ENCODE peak calls at places on chromosomes 5 and 9, in eight cellular contexts. W is heart left ventricle, I is upper lobe of left lung, Z is IMR-90, M is endothelial cell of umbilical vein, D is A549, Y is suprapubic skin, J is H1. P is an unnamed sample.

GRCh38 chr9:130461218-130461630 is 16.5 kb downstream of the ASS1 start:
- DNase-seq in D (peak; percentile 59), M (peak; percentile 28), I (peak; percentile 88), J (peak; percentile 96), W (peak; percentile 81), Z (peak; percentile 12), Y (no peak), P (peak; percentile 92)

GRCh38 chr5:55232985-55233928 is at the start of gene CCNO:
- DNase-seq in J (peak; percentile 87), M (peak; percentile 83), Y (peak; percentile 70), W (peak; percentile 78), D (peak; percentile 80), I (peak; percentile 91), Z (peak; percentile 66), P (no peak)

GRCh38 chr5:154236-154635 is 37.1 kb upstream of the LRRC14B start:
- DNase-seq in M (peak; percentile 38), D (no peak), I (no peak), Y (no peak), W (no peak), J (peak; percentile 41), Z (no peak), P (no peak)

GRCh38 chr9:1956958-1957357 is 58.2 kb upstream of the SMARCA2 start:
- DNase-seq in W (no peak), M (no peak), Y (no peak), I (no peak), Z (no peak), D (no peak), J (no peak), P (no peak)

GRCh38 chr9:133277467-133277866 is 2.5 kb upstream of the ABO start:
- DNase-seq in D (no peak), M (no peak), W (no peak), Y (no peak), J (no peak), Z (no peak), I (peak; percentile 25), P (no peak)

GRCh38 chr5:40401965-40402364 is 277.8 kb upstream of the PTGER4 start:
- DNase-seq in J (no peak), Z (peak; percentile 30), D (no peak), Y (no peak), I (no peak), M (no peak), W (no peak), P (no peak)

GRCh38 chr5:145568581-145568980 is 266.6 kb downstream of the PRELID2 start:
- DNase-seq in J (no peak), W (no peak), Y (no peak), Z (peak; percentile 66), I (no peak), D (no peak), M (peak; percentile 25), P (no peak)

GRCh38 chr9:99725852-99726251 is 95.8 kb upstream of the NR4A3 start:
- DNase-seq in Z (no peak), D (no peak), Y (no peak), J (no peak), M (no peak), W (no peak), I (no peak), P (no peak)

GRCh38 chr9:128554155-128554862 is 1.9 kb downstream of the SPTAN1 start:
- DNase-seq in W (no peak), Y (peak; percentile 80), Z (peak; percentile 93), D (peak; percentile 72), I (no peak), M (peak; percentile 64), J (peak; percentile 51), P (peak; percentile 88)

GRCh38 chr5:113683211-113683610 is 169.7 kb downstream of the YTHDC2 start:
- DNase-seq in D (no peak), I (no peak), W (no peak), Z (no peak), Y (no peak), M (no peak), J (no peak), P (no peak)
- TF ChIP-seq CTCF in D (no peak), I (no peak), W (no peak), Z (no peak), Y (no peak), M (no peak), J (no peak), P (no peak)

GRCh38 chr5:126525630-126526245 is 69.3 kb downstream of the ALDH7A1 start:
- DNase-seq in Y (peak; percentile 86), Z (peak; percentile 31), W (peak; percentile 77), I (no peak), D (no peak), J (peak; percentile 47), M (peak; percentile 21), P (peak; percentile 92)
- TF ChIP-seq POLR2A in Y (no peak), Z (no peak), W (no peak), I (no peak), D (no peak), J (no peak), M (no peak), P (no peak)

GRCh38 chr9:127132921-127133647 is 10.6 kb upstream of the ANGPTL2 start:
- DNase-seq in J (peak; percentile 63), W (no peak), M (no peak), I (peak; percentile 68), Y (no peak), D (no peak), Z (peak; percentile 75), P (peak; percentile 85)
- TF ChIP-seq CTCF in J (no peak), W (no peak), M (no peak), I (no peak), Y (no peak), D (no peak), Z (no peak), P (no peak)

DNA sequence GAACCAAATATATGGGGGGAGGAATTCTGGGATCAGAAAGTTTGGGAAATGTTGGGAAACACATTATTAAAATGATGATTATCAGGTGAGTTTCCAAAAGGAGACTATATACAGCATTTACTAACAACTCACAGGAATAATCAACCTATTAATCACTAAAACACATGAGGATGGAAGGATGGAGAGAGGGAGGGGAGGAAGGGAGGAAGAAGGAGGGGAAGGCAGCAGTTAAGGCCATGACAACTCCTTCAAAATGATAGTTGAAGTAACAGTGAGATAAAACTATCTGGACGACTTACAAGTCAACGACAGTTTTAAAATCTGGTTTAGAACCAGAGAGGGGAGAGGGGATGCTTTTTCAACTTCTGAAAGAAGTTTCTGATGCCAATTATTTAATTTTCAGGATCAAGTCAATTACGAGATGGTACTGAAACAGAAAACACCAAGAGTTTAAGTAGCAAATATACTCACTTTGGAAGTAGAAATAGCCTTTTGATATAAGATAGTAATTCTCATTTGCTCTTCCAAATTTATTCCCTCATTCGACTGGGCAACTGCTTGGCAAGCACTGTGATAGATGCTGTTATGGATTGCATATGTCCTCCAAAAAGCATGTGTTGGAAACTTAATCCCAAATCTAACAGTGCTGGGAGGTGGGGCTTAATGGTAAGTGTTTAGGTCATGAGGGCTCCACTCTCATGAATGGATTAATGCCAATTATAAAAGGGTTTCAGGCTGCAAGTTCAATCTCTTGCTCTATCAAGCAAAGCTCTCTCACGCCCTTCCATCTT is 30.4 kb downstream of the FBXW11 start:
- DNase-seq in D (no peak), M (no peak), W (no peak), Z (no peak), I (no peak), J (no peak), Y (no peak), P (no peak)
- TF ChIP-seq POLR2A in D (no peak), M (no peak), W (no peak), Z (no peak), I (no peak), J (no peak), Y (no peak), P (no peak)

GRCh38 chr9:111615928-111616327 is 15.2 kb upstream of the DNAJC25 start:
- DNase-seq in D (no peak), I (no peak), W (no peak), J (no peak), M (no peak), Z (no peak), Y (no peak), P (no peak)

GRCh38 chr9:111610149-111610548 is 10.7 kb upstream of the PTGR1 start:
- DNase-seq in J (no peak), W (no peak), D (no peak), M (no peak), Z (no peak), Y (no peak), I (no peak), P (no peak)

GRCh38 chr9:111610851-111611250 is 11.4 kb upstream of the PTGR1 start:
- DNase-seq in Z (no peak), I (no peak), J (no peak), Y (no peak), W (no peak), D (no peak), M (no peak), P (no peak)

DNA sequence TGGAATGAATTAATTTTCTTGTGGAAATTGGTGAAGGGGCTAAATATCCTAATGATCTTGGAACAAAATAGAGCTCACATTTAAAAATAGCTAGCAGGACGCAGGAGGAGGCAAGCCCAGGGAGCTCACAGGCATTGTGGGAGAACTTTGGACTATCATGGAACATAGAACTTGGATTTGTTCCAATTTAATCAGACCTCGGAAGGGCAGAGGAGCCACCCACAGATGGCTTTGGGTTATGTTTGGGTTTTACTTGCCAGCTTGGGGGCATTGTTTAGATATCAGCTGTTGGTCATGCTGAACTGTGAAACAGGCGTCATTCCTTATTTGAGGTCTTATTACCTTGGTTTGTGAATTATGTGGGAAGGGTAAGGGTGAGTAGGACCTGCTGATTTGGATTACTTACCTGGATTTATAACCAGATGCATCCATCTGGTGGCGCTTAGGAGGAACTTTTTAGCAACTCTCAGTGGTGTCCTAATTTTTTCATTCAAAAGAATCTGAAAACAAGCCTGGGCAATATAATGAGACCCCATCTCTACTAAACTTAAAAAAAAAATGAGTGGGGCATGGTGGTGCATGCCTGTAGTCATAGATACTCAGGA is 14.1 kb upstream of the PTGR1 start:
- DNase-seq in I (no peak), D (no peak), Z (no peak), W (no peak), J (no peak), Y (no peak), M (peak; percentile 42), P (no peak)
- TF ChIP-seq CTCF in I (no peak), D (no peak), Z (no peak), W (no peak), J (no peak), Y (no peak), M (no peak), P (no peak)

GRCh38 chr9:19119801-19120440 is 7.4 kb downstream of the PLIN2 start:
- DNase-seq in I (no peak), Y (no peak), Z (no peak), W (no peak), D (no peak), M (no peak), J (no peak), P (peak; percentile 79)

GRCh38 chr9:19119241-19119640 is 8.1 kb downstream of the PLIN2 start:
- DNase-seq in Y (no peak), W (no peak), D (no peak), M (peak; percentile 69), Z (no peak), I (no peak), J (no peak), P (no peak)

GRCh38 chr9:19122490-19123042 is 4.7 kb downstream of the PLIN2 start:
- DNase-seq in M (no peak), I (no peak), Z (no peak), W (no peak), J (no peak), D (no peak), Y (no peak), P (no peak)

GRCh38 chr9:19124430-19124793 is 2.9 kb downstream of the PLIN2 start:
- DNase-seq in J (no peak), M (no peak), D (no peak), Y (no peak), Z (no peak), W (no peak), I (no peak), P (no peak)

GRCh38 chr9:19120846-19121245 is 6.4 kb downstream of the PLIN2 start:
- DNase-seq in Z (no peak), I (no peak), J (no peak), D (no peak), M (no peak), Y (no peak), W (no peak), P (no peak)
- TF ChIP-seq POLR2A in Z (no peak), I (no peak), J (no peak), D (no peak), M (no peak), Y (no peak), W (no peak), P (no peak)

P was measured in lower leg skin.